ENCODE peak calls at places on chromosomes 12 and 14, in five cellular contexts. C is astrocyte; Y is activated CD8-positive, alpha-beta T cell treated with anti-CD3 and anti-CD28 coated beads for 36 hours; H is prostate gland; W is pancreas. L is an unnamed sample.
A peak's percentile ranks its signal among the peaks of the same experiment; 100 is the strongest.

GRCh38 chr12:52147367-52147972 is 44.3 kb downstream of the KRT80 start:
- DNase-seq in C (peak; percentile 98), Y (no peak), H (peak; percentile 98), W (peak; percentile 74), L (no peak)

GRCh38 chr14:75877292-75877691 is 104.5 kb downstream of the TGFB3 start:
- DNase-seq in C (peak; percentile 99), Y (no peak), H (no peak), W (peak; percentile 72), L (no peak)

GRCh38 chr12:42790761-42791151 is 201.2 kb upstream of the PRICKLE1 start:
- DNase-seq in C (peak; percentile 98), Y (no peak), H (no peak), W (no peak), L (no peak)

GRCh38 chr12:49950310-49951251 is at the start of gene AQP2:
- DNase-seq in C (no peak), Y (no peak), H (no peak), W (no peak), L (no peak)

GRCh38 chr12:120546050-120546386 is 11.9 kb downstream of the RNF10 start:
- DNase-seq in C (no peak), Y (no peak), H (no peak), W (no peak), L (no peak)

GRCh38 chr14:43765474-43765873 is 741.6 kb downstream of the FSCB start:
- DNase-seq in C (no peak), Y (no peak), H (no peak), W (no peak), L (no peak)

GRCh38 chr14:104752338-104752734 is 611 bp upstream of the SIVA1 start:
- DNase-seq in C (no peak), Y (no peak), H (no peak), W (no peak), L (peak; percentile 34)

GRCh38 chr14:22865424-22866215 is 5.9 kb upstream of the LRP10 start:
- DNase-seq in C (no peak), Y (peak; percentile 33), H (no peak), W (no peak), L (no peak)

GRCh38 chr12:62722971-62723680 is 211.8 kb downstream of the PPM1H start:
- DNase-seq in C (no peak), Y (no peak), H (no peak), W (no peak), L (no peak)

GRCh38 chr14:94139006-94139405 is 9.6 kb upstream of the IFI27L2 start:
- DNase-seq in C (no peak), Y (no peak), H (no peak), W (no peak), L (no peak)

GRCh38 chr12:109169262-109169661 is 52.9 kb downstream of the ACACB start:
- DNase-seq in C (no peak), Y (no peak), H (no peak), W (no peak), L (no peak)

GRCh38 chr12:26701604-26702215 is 131.3 kb downstream of the ITPR2 start:
- DNase-seq in C (peak; percentile 33), Y (no peak), H (no peak), W (no peak), L (no peak)

GRCh38 chr12:46342562-46343033 is 30.0 kb downstream of the SLC38A2 start:
- DNase-seq in C (peak; percentile 20), Y (peak; percentile 41), H (peak; percentile 13), W (peak; percentile 12), L (no peak)

GRCh38 chr12:57881035-57881973 is 34.8 kb upstream of the CTDSP2 start:
- DNase-seq in C (peak; percentile 79), Y (no peak), H (no peak), W (no peak), L (no peak)

GRCh38 chr14:80587096-80587724 is 354.3 kb downstream of the CEP128 start:
- DNase-seq in C (peak; percentile 57), Y (peak; percentile 18), H (no peak), W (no peak), L (no peak)

GRCh38 chr14:34711169-34711568 is 3.2 kb downstream of the CFL2 start:
- DNase-seq in C (peak; percentile 91), Y (no peak), H (no peak), W (no peak), L (no peak)

GRCh38 chr12:121132601-121133481 is at the start of gene P2RX7:
- DNase-seq in C (peak; percentile 26), Y (peak; percentile 73), H (peak; percentile 62), W (peak; percentile 66), L (peak; percentile 38)

GRCh38 chr12:89073027-89073398 is 279.3 kb downstream of the DUSP6 start:
- DNase-seq in C (peak; percentile 88), Y (no peak), H (no peak), W (peak; percentile 58), L (no peak)

GRCh38 chr14:52043690-52044089 is 25.2 kb downstream of the NID2 start:
- DNase-seq in C (no peak), Y (peak; percentile 28), H (no peak), W (no peak), L (no peak)

GRCh38 chr12:93767524-93767863 is 90.3 kb downstream of the CRADD start:
- DNase-seq in C (no peak), Y (peak; percentile 27), H (no peak), W (no peak), L (no peak)

GRCh38 chr14:67472726-67473125 is 15.8 kb downstream of the TMEM229B start:
- DNase-seq in C (no peak), Y (no peak), H (no peak), W (no peak), L (no peak)

GRCh38 chr12:79414252-79414651 is 276.5 kb downstream of the PAWR start:
- DNase-seq in C (no peak), Y (no peak), H (no peak), W (no peak), L (no peak)

GRCh38 chr14:45135659-45136314 is at the start of gene FANCM:
- DNase-seq in C (peak; percentile 96), Y (peak; percentile 93), H (peak; percentile 95), W (peak; percentile 91), L (peak; percentile 60)

GRCh38 chr12:39972119-39972518 is 133.8 kb downstream of the SLC2A13 start:
- DNase-seq in C (peak; percentile 36), Y (no peak), H (no peak), W (no peak), L (no peak)

GRCh38 chr14:39430762-39431415 is 1.3 kb downstream of the FBXO33 start:
- DNase-seq in C (no peak), Y (peak; percentile 26), H (no peak), W (no peak), L (no peak)

GRCh38 chr14:73913256-73913655 is 26.6 kb downstream of the ZNF410 start:
- DNase-seq in C (peak; percentile 76), Y (no peak), H (no peak), W (no peak), L (no peak)

GRCh38 chr12:51948066-51948465 is 3.4 kb upstream of the ACVR1B start:
- DNase-seq in C (no peak), Y (no peak), H (no peak), W (no peak), L (no peak)

GRCh38 chr14:57755018-57755521 is 110.8 kb downstream of the SLC35F4 start:
- DNase-seq in C (no peak), Y (no peak), H (no peak), W (no peak), L (no peak)

GRCh38 chr14:101956179-101956885 is 8.0 kb upstream of the DYNC1H1 start:
- DNase-seq in C (no peak), Y (no peak), H (no peak), W (no peak), L (no peak)

GRCh38 chr12:39095636-39096330 is 190.4 kb upstream of the CPNE8 start:
- DNase-seq in C (no peak), Y (no peak), H (no peak), W (no peak), L (no peak)

GRCh38 chr14:66426451-66426850 is 59.7 kb upstream of the CCDC196 start:
- DNase-seq in C (no peak), Y (no peak), H (no peak), W (no peak), L (no peak)
- TF ChIP-seq CTCF in C (no peak), Y (no peak), H (no peak), W (no peak), L (no peak)

DNA sequence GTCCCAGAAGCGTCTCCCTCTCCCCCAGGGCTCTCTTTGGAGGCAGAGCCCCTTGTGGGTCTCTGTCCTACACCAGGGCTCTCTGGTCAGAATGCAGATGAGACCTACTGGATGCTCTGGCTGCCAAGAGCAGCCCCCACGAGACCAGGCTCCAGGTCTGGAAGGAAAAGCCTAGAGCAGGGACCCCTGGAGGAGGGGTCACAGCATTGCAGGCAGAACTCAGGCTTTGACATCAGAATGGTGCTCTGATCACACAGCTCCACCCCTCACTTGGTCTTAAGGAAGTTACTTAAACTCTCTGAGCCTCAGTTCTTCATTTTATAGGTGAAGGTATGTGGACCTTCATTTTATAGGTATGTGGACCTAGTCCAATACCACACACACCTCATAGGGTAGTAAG is 83.1 kb downstream of the ARL6IP4 start:
- DNase-seq in C (no peak), Y (peak; percentile 45), H (no peak), W (no peak), L (no peak)
- TF ChIP-seq CTCF in C (peak; percentile 37), Y (peak; percentile 52), H (no peak), W (no peak), L (no peak)

GRCh38 chr14:100396266-100396795 is 73.2 kb downstream of the SLC25A47 start:
- DNase-seq in C (no peak), Y (no peak), H (no peak), W (no peak), L (no peak)
- TF ChIP-seq CTCF in C (no peak), Y (no peak), H (no peak), W (no peak), L (no peak)

DNA sequence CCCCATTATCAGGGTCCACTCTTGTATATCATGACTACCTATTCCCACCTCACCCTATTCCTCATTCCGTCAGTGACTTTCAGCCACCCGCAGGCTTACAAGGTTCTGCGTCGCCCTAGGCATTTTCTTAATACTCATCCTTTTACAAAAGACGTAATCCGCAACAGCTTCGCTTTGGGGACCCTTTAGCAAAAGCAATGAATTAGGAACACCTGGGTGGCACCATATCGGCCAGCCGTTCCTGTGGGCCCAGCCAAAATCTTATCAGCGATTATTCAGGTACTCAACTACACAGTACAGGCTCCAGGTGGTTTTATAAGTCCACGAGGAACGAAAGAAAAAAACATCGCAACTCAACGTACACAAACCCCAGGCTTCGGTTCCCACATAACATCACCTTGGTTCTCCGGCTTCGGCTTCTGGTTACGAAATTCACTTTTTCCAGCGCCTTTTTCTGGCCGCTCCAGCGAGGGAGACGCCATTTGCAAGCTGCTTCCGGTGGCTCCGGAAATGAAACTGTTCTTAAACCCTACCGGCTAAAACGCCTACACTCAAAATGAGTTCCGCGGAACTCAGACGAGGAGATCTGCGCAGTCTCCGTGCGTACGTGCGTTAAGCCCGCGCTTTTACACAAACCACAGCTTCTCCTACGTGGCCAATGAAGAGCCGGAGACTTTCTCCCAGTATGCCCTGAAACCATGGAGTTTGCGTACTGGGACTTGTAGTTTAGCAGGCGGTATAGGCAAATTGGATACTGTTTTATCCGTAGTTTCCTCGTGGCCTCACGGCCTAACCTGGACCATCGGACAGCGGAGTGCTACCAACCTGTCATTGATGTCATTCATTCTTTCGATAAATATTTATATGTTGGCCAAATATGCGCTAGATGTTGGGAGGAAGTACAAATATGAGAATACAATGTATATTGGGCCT is at the start of gene KRR1:
- DNase-seq in C (peak; percentile 97), Y (peak; percentile 95), H (peak; percentile 91), W (peak; percentile 92), L (peak; percentile 72)
- TF ChIP-seq CTCF in C (no peak), Y (no peak), H (no peak), W (peak; percentile 6), L (no peak)

GRCh38 chr12:22634883-22635282 is 9.9 kb downstream of the ETNK1 start:
- DNase-seq in C (no peak), Y (no peak), H (no peak), W (no peak), L (no peak)
- TF ChIP-seq CTCF in C (no peak), Y (no peak), H (no peak), W (no peak), L (no peak)

L was measured in activated B cell treated with CpG ODN at 0.5 μM for 24 hours.